ENCODE peak calls at places on chromosome 12, in ten cellular contexts. V, R, J, H, Q, L, O, U, C and F are unnamed samples.

GRCh38 chr12:78914859-78915331 is 50.3 kb downstream of the SYT1 start:
- DNase-seq in Q (no peak), R (no peak), U (no peak), O (peak), H (no peak), L (no peak), C (no peak), J (no peak), V (no peak), F (no peak)

GRCh38 chr12:62290804-62291203 is 30.6 kb downstream of the USP15 start:
- DNase-seq in Q (no peak), C (no peak), R (no peak), J (no peak), U (no peak), V (no peak), H (no peak), O (no peak), L (no peak), F (no peak)

GRCh38 chr12:79691299-79692248 is 810 bp upstream of the PAWR start:
- DNase-seq in J (peak), C (no peak), U (no peak), V (peak), O (peak), H (no peak), Q (no peak), L (no peak), R (no peak), F (peak)

GRCh38 chr12:25977047-25977446 is 18.6 kb downstream of the RASSF8 start:
- DNase-seq in U (no peak), L (no peak), H (no peak), O (no peak), Q (no peak), R (no peak), C (no peak), V (peak), J (peak), F (peak)

GRCh38 chr12:65881348-65881961 is 57.2 kb downstream of the HMGA2 start:
- DNase-seq in J (peak), V (peak), R (no peak), L (no peak), Q (no peak), U (no peak), H (peak), O (peak), C (no peak), F (peak)

GRCh38 chr12:4086481-4086880 is 187.1 kb upstream of the CCND2 start:
- DNase-seq in J (no peak), H (no peak), L (no peak), V (no peak), Q (no peak), O (no peak), U (no peak), R (no peak), C (no peak), F (no peak)

GRCh38 chr12:13561923-13562322 is 365.4 kb downstream of the EMP1 start:
- DNase-seq in J (no peak), C (no peak), L (no peak), U (no peak), O (no peak), Q (no peak), R (no peak), H (no peak), V (no peak), F (no peak)

GRCh38 chr12:53558631-53559030 is 51.3 kb upstream of the NPFF start:
- DNase-seq in H (no peak), U (no peak), R (no peak), O (no peak), C (no peak), L (no peak), J (no peak), V (no peak), Q (no peak), F (no peak)

GRCh38 chr12:60266381-60266852 is 670.6 kb downstream of the SLC16A7 start:
- DNase-seq in C (no peak), O (no peak), J (peak), L (no peak), H (no peak), V (peak), R (no peak), U (no peak), Q (no peak), F (peak)

GRCh38 chr12:87678453-87678852 is 350.7 kb downstream of the C12orf50 start:
- DNase-seq in Q (no peak), C (no peak), O (no peak), U (no peak), L (no peak), H (no peak), V (peak), R (no peak), J (peak), F (peak)

GRCh38 chr12:12700249-12700648 is 4.3 kb upstream of the GPR19 start:
- DNase-seq in J (no peak), L (no peak), R (no peak), C (no peak), Q (no peak), U (no peak), O (no peak), H (no peak), V (no peak), F (no peak)

GRCh38 chr12:10136637-10137205 is 6.7 kb upstream of the CLEC7A start:
- DNase-seq in Q (no peak), V (no peak), R (no peak), J (no peak), C (no peak), O (no peak), U (no peak), L (no peak), H (no peak), F (no peak)

GRCh38 chr12:130044991-130045621 is 117.2 kb upstream of the FZD10 start:
- DNase-seq in O (peak), H (no peak), C (no peak), Q (no peak), L (no peak), U (no peak), R (no peak), V (no peak), J (no peak), F (no peak)